ENCODE peak calls at places on chromosomes 16 and 17, in five cellular contexts. One of them, this sample, is unnamed. For H3K9me3, the result is how much of the 10 kb centered on the place peaks cover.

GRCh38 chr17:30476726-30477082 is 504 bp upstream of the GOSR1 start:
- DNase-seq in mucosa of descending colon: peak
- DNase-seq in uterus: no peak
- DNase-seq in breast epithelium: no peak
- DNase-seq in ovary: no peak
- DNase-seq in this sample: no peak

GRCh38 chr17:62592305-62593099 is 35.0 kb upstream of the MRC2 start:
- DNase-seq in mucosa of descending colon: no peak
- DNase-seq in uterus: no peak
- DNase-seq in breast epithelium: no peak
- DNase-seq in ovary: no peak
- DNase-seq in this sample: no peak

GRCh38 chr17:68089881-68090280 is 54.3 kb downstream of the KPNA2 start:
- DNase-seq in mucosa of descending colon: peak
- DNase-seq in uterus: no peak
- DNase-seq in breast epithelium: peak
- DNase-seq in ovary: no peak
- DNase-seq in this sample: no peak

GRCh38 chr17:81524063-81524864 is 3.9 kb upstream of the FSCN2 start:
- DNase-seq in mucosa of descending colon: no peak
- DNase-seq in uterus: no peak
- DNase-seq in breast epithelium: no peak
- DNase-seq in ovary: no peak
- DNase-seq in this sample: peak

GRCh38 chr17:61385869-61386245 is 13.8 kb upstream of the TBX2 start:
- DNase-seq in mucosa of descending colon: no peak
- DNase-seq in uterus: no peak
- DNase-seq in breast epithelium: no peak
- DNase-seq in ovary: no peak
- DNase-seq in this sample: no peak

GRCh38 chr16:54050281-54051210 is 236.0 kb downstream of the IRX3 start:
- DNase-seq in mucosa of descending colon: no peak
- DNase-seq in uterus: no peak
- DNase-seq in breast epithelium: no peak
- DNase-seq in ovary: no peak
- DNase-seq in this sample: no peak

GRCh38 chr17:62017912-62018311 is 47.2 kb downstream of the MED13 start:
- DNase-seq in mucosa of descending colon: no peak
- DNase-seq in uterus: no peak
- DNase-seq in breast epithelium: no peak
- DNase-seq in ovary: no peak
- DNase-seq in this sample: no peak

GRCh38 chr16:65229191-65229662 is 107.4 kb upstream of the CDH11 start:
- DNase-seq in mucosa of descending colon: no peak
- DNase-seq in uterus: no peak
- DNase-seq in breast epithelium: no peak
- DNase-seq in ovary: no peak
- DNase-seq in this sample: no peak

GRCh38 chr17:4901108-4901647 is 1.7 kb downstream of the CHRNE start:
- DNase-seq in mucosa of descending colon: no peak
- DNase-seq in uterus: no peak
- DNase-seq in breast epithelium: no peak
- DNase-seq in ovary: no peak
- DNase-seq in this sample: no peak

GRCh38 chr17:42288078-42288984 is at the start of gene STAT5A:
- DNase-seq in mucosa of descending colon: peak
- DNase-seq in uterus: peak
- DNase-seq in breast epithelium: peak
- DNase-seq in ovary: peak
- DNase-seq in this sample: peak

GRCh38 chr17:27241346-27241946 is 52.5 kb upstream of the WSB1 start:
- DNase-seq in mucosa of descending colon: peak
- DNase-seq in uterus: no peak
- DNase-seq in breast epithelium: peak
- DNase-seq in ovary: no peak
- DNase-seq in this sample: no peak

DNA sequence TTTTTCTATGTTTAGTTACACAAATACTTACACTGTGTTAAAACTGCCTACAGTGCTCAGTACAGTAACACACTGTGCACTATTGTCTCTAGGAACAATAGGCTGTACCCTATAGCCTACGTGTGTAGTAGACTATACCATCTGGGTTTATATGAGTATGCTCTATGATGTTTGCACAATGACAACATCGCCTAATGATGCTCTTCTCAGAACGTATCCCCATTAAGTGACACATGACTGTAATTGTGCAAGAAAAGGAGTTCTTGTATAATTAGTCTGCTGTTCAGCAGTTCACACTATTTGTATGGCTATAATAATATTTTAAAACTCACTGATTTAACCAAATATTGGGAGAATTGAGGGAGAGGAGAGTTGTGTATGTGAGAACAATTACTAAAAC is 173.7 kb downstream of the TRIM37 start:
- DNase-seq in mucosa of descending colon: no peak
- DNase-seq in uterus: no peak
- DNase-seq in breast epithelium: no peak
- DNase-seq in ovary: no peak
- DNase-seq in this sample: no peak
- H3K9me3 ChIP-seq in mucosa of descending colon: under half
- H3K9me3 ChIP-seq in uterus: under half
- H3K9me3 ChIP-seq in breast epithelium: under half
- H3K9me3 ChIP-seq in ovary: under half
- H3K9me3 ChIP-seq in this sample: under half

GRCh38 chr16:85335584-85336492 is 223.6 kb upstream of the CIBAR2 start:
- DNase-seq in mucosa of descending colon: peak
- DNase-seq in uterus: no peak
- DNase-seq in breast epithelium: no peak
- DNase-seq in ovary: no peak
- DNase-seq in this sample: no peak
- H3K4me3 ChIP-seq in mucosa of descending colon: no peak
- H3K4me3 ChIP-seq in uterus: no peak
- H3K4me3 ChIP-seq in breast epithelium: no peak
- H3K4me3 ChIP-seq in ovary: no peak
- H3K4me3 ChIP-seq in this sample: no peak

GRCh38 chr16:35134471-35134870 is 1675.1 kb downstream of the TP53TG3F start:
- DNase-seq in mucosa of descending colon: no peak
- DNase-seq in uterus: no peak
- DNase-seq in breast epithelium: no peak
- DNase-seq in ovary: no peak
- DNase-seq in this sample: no peak
- H3K9me3 ChIP-seq in mucosa of descending colon: under half
- H3K9me3 ChIP-seq in uterus: under half
- H3K9me3 ChIP-seq in breast epithelium: under half
- H3K9me3 ChIP-seq in ovary: under half
- H3K9me3 ChIP-seq in this sample: under half

GRCh38 chr16:58462499-58462996 is 37.4 kb upstream of the NDRG4 start:
- DNase-seq in mucosa of descending colon: no peak
- DNase-seq in uterus: no peak
- DNase-seq in breast epithelium: no peak
- DNase-seq in ovary: no peak
- DNase-seq in this sample: no peak
- H3K4me3 ChIP-seq in mucosa of descending colon: no peak
- H3K4me3 ChIP-seq in uterus: no peak
- H3K4me3 ChIP-seq in breast epithelium: no peak
- H3K4me3 ChIP-seq in ovary: no peak
- H3K4me3 ChIP-seq in this sample: no peak

DNA sequence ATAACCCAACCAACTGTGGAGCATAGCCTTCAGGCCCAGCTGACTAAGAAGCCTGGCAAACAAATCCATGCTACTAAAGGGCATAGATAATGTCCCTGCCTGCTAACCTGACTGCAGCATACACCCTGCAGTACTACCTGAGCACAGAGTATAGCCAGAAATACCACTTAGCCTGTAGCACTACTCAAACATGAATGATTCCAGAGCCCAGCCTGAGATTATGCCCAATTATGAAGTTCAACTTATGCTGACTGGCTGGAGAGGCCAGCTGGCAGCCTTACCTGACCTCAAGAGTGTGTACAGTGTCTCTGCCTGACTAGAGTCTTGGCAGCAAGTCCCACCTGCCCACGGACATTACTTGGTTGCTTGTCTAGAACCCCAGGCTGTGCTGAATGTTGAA is 1265.3 kb downstream of the CDH11 start:
- DNase-seq in mucosa of descending colon: no peak
- DNase-seq in uterus: no peak
- DNase-seq in breast epithelium: no peak
- DNase-seq in ovary: no peak
- DNase-seq in this sample: no peak
- H3K9me3 ChIP-seq in mucosa of descending colon: under half
- H3K9me3 ChIP-seq in uterus: under half
- H3K9me3 ChIP-seq in breast epithelium: under half
- H3K9me3 ChIP-seq in ovary: under half
- H3K9me3 ChIP-seq in this sample: under half

GRCh38 chr17:7538050-7538449 is 10.8 kb upstream of the TNFSF12 start:
- DNase-seq in mucosa of descending colon: no peak
- DNase-seq in uterus: no peak
- DNase-seq in breast epithelium: no peak
- DNase-seq in ovary: no peak
- DNase-seq in this sample: no peak
- H3K4me3 ChIP-seq in mucosa of descending colon: no peak
- H3K4me3 ChIP-seq in uterus: no peak
- H3K4me3 ChIP-seq in breast epithelium: no peak
- H3K4me3 ChIP-seq in ovary: no peak
- H3K4me3 ChIP-seq in this sample: no peak

GRCh38 chr17:13721705-13722104 is 120.0 kb upstream of the HS3ST3A1 start:
- DNase-seq in mucosa of descending colon: no peak
- DNase-seq in uterus: no peak
- DNase-seq in breast epithelium: no peak
- DNase-seq in ovary: no peak
- DNase-seq in this sample: no peak
- H3K9me3 ChIP-seq in mucosa of descending colon: under half
- H3K9me3 ChIP-seq in uterus: under half
- H3K9me3 ChIP-seq in breast epithelium: under half
- H3K9me3 ChIP-seq in ovary: under half
- H3K9me3 ChIP-seq in this sample: under half

GRCh38 chr17:55266958-55267688 is 2.4 kb downstream of the HLF start:
- DNase-seq in mucosa of descending colon: no peak
- DNase-seq in uterus: no peak
- DNase-seq in breast epithelium: no peak
- DNase-seq in ovary: no peak
- DNase-seq in this sample: no peak
- H3K4me3 ChIP-seq in mucosa of descending colon: no peak
- H3K4me3 ChIP-seq in uterus: peak
- H3K4me3 ChIP-seq in breast epithelium: no peak
- H3K4me3 ChIP-seq in ovary: peak
- H3K4me3 ChIP-seq in this sample: peak